ENCODE peak calls at places on chromosome 6, in six cellular contexts. One of them, this sample, is unnamed.

GRCh38 chr6:110140650-110141049 is 38.8 kb downstream of the WASF1 start:
- DNase-seq in HepG2: no peak
- DNase-seq in A549: peak
- DNase-seq in endothelial cell of umbilical vein: peak
- DNase-seq in mesendoderm: peak
- DNase-seq in IMR-90: peak
- DNase-seq in this sample: no peak

GRCh38 chr6:6546318-6547110 is 42.0 kb upstream of the LY86 start:
- DNase-seq in endothelial cell of umbilical vein: no peak
- DNase-seq in mesendoderm: peak
- DNase-seq in HepG2: no peak
- DNase-seq in IMR-90: peak
- DNase-seq in A549: peak
- DNase-seq in this sample: no peak

GRCh38 chr6:12450446-12450845 is 160.3 kb downstream of the EDN1 start:
- DNase-seq in IMR-90: no peak
- DNase-seq in HepG2: no peak
- DNase-seq in endothelial cell of umbilical vein: no peak
- DNase-seq in mesendoderm: no peak
- DNase-seq in A549: no peak
- DNase-seq in this sample: no peak

GRCh38 chr6:159533568-159533967 is 159.5 kb downstream of the SOD2 start:
- DNase-seq in HepG2: no peak
- DNase-seq in A549: no peak
- DNase-seq in endothelial cell of umbilical vein: no peak
- DNase-seq in mesendoderm: no peak
- DNase-seq in IMR-90: peak
- DNase-seq in this sample: no peak

GRCh38 chr6:2063547-2063946 is 181.9 kb downstream of the GMDS start:
- DNase-seq in endothelial cell of umbilical vein: no peak
- DNase-seq in IMR-90: no peak
- DNase-seq in HepG2: no peak
- DNase-seq in mesendoderm: no peak
- DNase-seq in A549: no peak
- DNase-seq in this sample: no peak

GRCh38 chr6:23218751-23219150 is 649.4 kb downstream of the HDGFL1 start:
- DNase-seq in mesendoderm: peak
- DNase-seq in A549: no peak
- DNase-seq in IMR-90: no peak
- DNase-seq in endothelial cell of umbilical vein: peak
- DNase-seq in HepG2: no peak
- DNase-seq in this sample: no peak

GRCh38 chr6:13302751-13303667 is 25.3 kb downstream of the TBC1D7 start:
- DNase-seq in mesendoderm: peak
- DNase-seq in endothelial cell of umbilical vein: peak
- DNase-seq in HepG2: peak
- DNase-seq in A549: peak
- DNase-seq in IMR-90: peak
- DNase-seq in this sample: peak

GRCh38 chr6:45569210-45569945 is 191.6 kb upstream of the SUPT3H start:
- DNase-seq in mesendoderm: no peak
- DNase-seq in IMR-90: no peak
- DNase-seq in A549: no peak
- DNase-seq in HepG2: no peak
- DNase-seq in endothelial cell of umbilical vein: no peak
- DNase-seq in this sample: no peak

GRCh38 chr6:106520711-106521367 is 108.5 kb downstream of the RTN4IP1 start:
- DNase-seq in HepG2: no peak
- DNase-seq in IMR-90: no peak
- DNase-seq in mesendoderm: no peak
- DNase-seq in endothelial cell of umbilical vein: no peak
- DNase-seq in A549: no peak
- DNase-seq in this sample: peak

GRCh38 chr6:5950448-5950847 is 56.3 kb downstream of the NRN1 start:
- DNase-seq in endothelial cell of umbilical vein: peak
- DNase-seq in IMR-90: no peak
- DNase-seq in HepG2: no peak
- DNase-seq in A549: no peak
- DNase-seq in mesendoderm: peak
- DNase-seq in this sample: no peak

GRCh38 chr6:30820196-30820595 is 64.1 kb upstream of the DDR1 start:
- DNase-seq in A549: peak
- DNase-seq in endothelial cell of umbilical vein: peak
- DNase-seq in HepG2: peak
- DNase-seq in mesendoderm: peak
- DNase-seq in IMR-90: peak
- DNase-seq in this sample: no peak

GRCh38 chr6:34897130-34897529 is 8.1 kb downstream of the ANKS1A start:
- DNase-seq in A549: no peak
- DNase-seq in HepG2: no peak
- DNase-seq in mesendoderm: no peak
- DNase-seq in endothelial cell of umbilical vein: no peak
- DNase-seq in IMR-90: no peak
- DNase-seq in this sample: no peak

GRCh38 chr6:164109770-164110140 is 695.2 kb downstream of the QKI start:
- DNase-seq in IMR-90: no peak
- DNase-seq in A549: no peak
- DNase-seq in endothelial cell of umbilical vein: peak
- DNase-seq in HepG2: no peak
- DNase-seq in mesendoderm: peak
- DNase-seq in this sample: no peak

GRCh38 chr6:110731196-110731595 is 84.1 kb downstream of the CDK19 start:
- DNase-seq in A549: no peak
- DNase-seq in mesendoderm: no peak
- DNase-seq in HepG2: no peak
- DNase-seq in endothelial cell of umbilical vein: no peak
- DNase-seq in IMR-90: no peak
- DNase-seq in this sample: no peak

GRCh38 chr6:100379386-100379785 is 85.3 kb downstream of the SIM1 start:
- DNase-seq in mesendoderm: no peak
- DNase-seq in HepG2: no peak
- DNase-seq in IMR-90: no peak
- DNase-seq in A549: no peak
- DNase-seq in endothelial cell of umbilical vein: no peak
- DNase-seq in this sample: no peak

GRCh38 chr6:127564761-127565160 is 12.2 kb upstream of the C6orf58 start:
- DNase-seq in mesendoderm: no peak
- DNase-seq in endothelial cell of umbilical vein: no peak
- DNase-seq in A549: no peak
- DNase-seq in IMR-90: no peak
- DNase-seq in HepG2: no peak
- DNase-seq in this sample: no peak

GRCh38 chr6:112040933-112041332 is 13.0 kb upstream of the CCN6 start:
- DNase-seq in HepG2: no peak
- DNase-seq in endothelial cell of umbilical vein: peak
- DNase-seq in A549: no peak
- DNase-seq in mesendoderm: no peak
- DNase-seq in IMR-90: no peak
- DNase-seq in this sample: no peak

GRCh38 chr6:35919827-35920751 is 809 bp downstream of the SRPK1 start:
- DNase-seq in IMR-90: peak
- DNase-seq in HepG2: peak
- DNase-seq in A549: no peak
- DNase-seq in mesendoderm: peak
- DNase-seq in endothelial cell of umbilical vein: peak
- DNase-seq in this sample: no peak

GRCh38 chr6:18477301-18477941 is 90.3 kb downstream of the RNF144B start:
- DNase-seq in endothelial cell of umbilical vein: peak
- DNase-seq in HepG2: no peak
- DNase-seq in mesendoderm: no peak
- DNase-seq in A549: no peak
- DNase-seq in IMR-90: peak
- DNase-seq in this sample: no peak

GRCh38 chr6:155248021-155249001 is 15.5 kb upstream of the CLDN20 start:
- DNase-seq in HepG2: peak
- DNase-seq in mesendoderm: peak
- DNase-seq in A549: peak
- DNase-seq in IMR-90: peak
- DNase-seq in endothelial cell of umbilical vein: peak
- DNase-seq in this sample: peak
- H3K4me2 ChIP-seq in HepG2: no peak
- H3K4me2 ChIP-seq in mesendoderm: no peak
- H3K4me2 ChIP-seq in A549: peak
- H3K4me2 ChIP-seq in IMR-90: no peak
- H3K4me2 ChIP-seq in endothelial cell of umbilical vein: no peak
- H3K4me2 ChIP-seq in this sample: no peak

DNA sequence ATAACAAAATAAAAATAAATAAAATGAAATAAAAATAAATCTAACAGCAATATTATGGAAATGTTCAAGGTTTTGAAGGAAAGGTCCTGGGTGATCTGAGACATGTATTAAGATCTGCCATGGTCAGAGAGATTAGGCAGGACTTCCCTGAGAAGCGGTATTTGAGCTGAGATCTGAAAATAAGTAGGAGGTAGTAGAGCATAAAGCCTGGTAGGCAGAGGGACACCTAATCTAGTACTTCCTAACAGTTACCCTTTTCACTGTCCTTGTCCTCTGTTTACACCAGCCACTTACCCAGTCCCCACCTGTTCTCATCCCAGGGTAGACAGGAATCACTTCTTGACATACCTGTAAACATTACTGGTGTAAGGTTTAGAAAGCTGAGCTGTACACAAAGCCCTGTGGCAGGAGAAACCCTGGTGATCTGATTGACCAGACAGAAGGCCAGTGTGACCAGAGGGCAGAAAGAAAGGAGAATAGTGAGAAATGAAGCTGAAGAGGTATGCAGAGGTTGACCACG is 8.3 kb upstream of the ZNF318 start:
- DNase-seq in IMR-90: no peak
- DNase-seq in mesendoderm: no peak
- DNase-seq in HepG2: peak
- DNase-seq in A549: no peak
- DNase-seq in endothelial cell of umbilical vein: no peak
- DNase-seq in this sample: no peak
- H3K4me2 ChIP-seq in IMR-90: no peak
- H3K4me2 ChIP-seq in mesendoderm: no peak
- H3K4me2 ChIP-seq in HepG2: peak
- H3K4me2 ChIP-seq in A549: no peak
- H3K4me2 ChIP-seq in endothelial cell of umbilical vein: no peak
- H3K4me2 ChIP-seq in this sample: peak

GRCh38 chr6:26020291-26020982 is 57.8 kb downstream of the TRIM38 start:
- DNase-seq in A549: peak
- DNase-seq in mesendoderm: peak
- DNase-seq in endothelial cell of umbilical vein: peak
- DNase-seq in IMR-90: peak
- DNase-seq in HepG2: no peak
- DNase-seq in this sample: peak
- H3K4me2 ChIP-seq in A549: peak
- H3K4me2 ChIP-seq in mesendoderm: peak
- H3K4me2 ChIP-seq in endothelial cell of umbilical vein: peak
- H3K4me2 ChIP-seq in IMR-90: peak
- H3K4me2 ChIP-seq in HepG2: peak
- H3K4me2 ChIP-seq in this sample: peak

GRCh38 chr6:901696-902455 is 208.9 kb upstream of the EXOC2 start:
- DNase-seq in A549: no peak
- DNase-seq in endothelial cell of umbilical vein: no peak
- DNase-seq in mesendoderm: no peak
- DNase-seq in HepG2: no peak
- DNase-seq in IMR-90: no peak
- DNase-seq in this sample: no peak
- H3K4me2 ChIP-seq in A549: peak
- H3K4me2 ChIP-seq in endothelial cell of umbilical vein: no peak
- H3K4me2 ChIP-seq in mesendoderm: no peak
- H3K4me2 ChIP-seq in HepG2: peak
- H3K4me2 ChIP-seq in IMR-90: no peak
- H3K4me2 ChIP-seq in this sample: no peak

GRCh38 chr6:119540417-119540816 is 190.9 kb upstream of the MAN1A1 start:
- DNase-seq in endothelial cell of umbilical vein: no peak
- DNase-seq in mesendoderm: no peak
- DNase-seq in IMR-90: no peak
- DNase-seq in A549: no peak
- DNase-seq in HepG2: no peak
- DNase-seq in this sample: no peak
- H3K4me2 ChIP-seq in endothelial cell of umbilical vein: no peak
- H3K4me2 ChIP-seq in mesendoderm: no peak
- H3K4me2 ChIP-seq in IMR-90: peak
- H3K4me2 ChIP-seq in A549: peak
- H3K4me2 ChIP-seq in HepG2: no peak
- H3K4me2 ChIP-seq in this sample: no peak

GRCh38 chr6:81382852-81383251 is 369.6 kb downstream of the TENT5A start:
- DNase-seq in endothelial cell of umbilical vein: no peak
- DNase-seq in IMR-90: no peak
- DNase-seq in HepG2: no peak
- DNase-seq in A549: no peak
- DNase-seq in mesendoderm: no peak
- DNase-seq in this sample: no peak

GRCh38 chr6:81383472-81383871 is 369.0 kb downstream of the TENT5A start:
- DNase-seq in HepG2: no peak
- DNase-seq in A549: no peak
- DNase-seq in endothelial cell of umbilical vein: no peak
- DNase-seq in mesendoderm: no peak
- DNase-seq in IMR-90: no peak
- DNase-seq in this sample: no peak

GRCh38 chr6:81381382-81381916 is 371.0 kb downstream of the TENT5A start:
- DNase-seq in mesendoderm: no peak
- DNase-seq in HepG2: peak
- DNase-seq in IMR-90: peak
- DNase-seq in endothelial cell of umbilical vein: no peak
- DNase-seq in A549: no peak
- DNase-seq in this sample: no peak

GRCh38 chr6:81387163-81387562 is 365.3 kb downstream of the TENT5A start:
- DNase-seq in endothelial cell of umbilical vein: no peak
- DNase-seq in HepG2: no peak
- DNase-seq in IMR-90: no peak
- DNase-seq in mesendoderm: no peak
- DNase-seq in A549: no peak
- DNase-seq in this sample: no peak

GRCh38 chr6:81384921-81385320 is 367.6 kb downstream of the TENT5A start:
- DNase-seq in HepG2: no peak
- DNase-seq in endothelial cell of umbilical vein: no peak
- DNase-seq in mesendoderm: no peak
- DNase-seq in IMR-90: no peak
- DNase-seq in A549: no peak
- DNase-seq in this sample: no peak
- H3K4me2 ChIP-seq in HepG2: no peak
- H3K4me2 ChIP-seq in endothelial cell of umbilical vein: no peak
- H3K4me2 ChIP-seq in mesendoderm: no peak
- H3K4me2 ChIP-seq in IMR-90: no peak
- H3K4me2 ChIP-seq in A549: no peak
- H3K4me2 ChIP-seq in this sample: no peak

DNA sequence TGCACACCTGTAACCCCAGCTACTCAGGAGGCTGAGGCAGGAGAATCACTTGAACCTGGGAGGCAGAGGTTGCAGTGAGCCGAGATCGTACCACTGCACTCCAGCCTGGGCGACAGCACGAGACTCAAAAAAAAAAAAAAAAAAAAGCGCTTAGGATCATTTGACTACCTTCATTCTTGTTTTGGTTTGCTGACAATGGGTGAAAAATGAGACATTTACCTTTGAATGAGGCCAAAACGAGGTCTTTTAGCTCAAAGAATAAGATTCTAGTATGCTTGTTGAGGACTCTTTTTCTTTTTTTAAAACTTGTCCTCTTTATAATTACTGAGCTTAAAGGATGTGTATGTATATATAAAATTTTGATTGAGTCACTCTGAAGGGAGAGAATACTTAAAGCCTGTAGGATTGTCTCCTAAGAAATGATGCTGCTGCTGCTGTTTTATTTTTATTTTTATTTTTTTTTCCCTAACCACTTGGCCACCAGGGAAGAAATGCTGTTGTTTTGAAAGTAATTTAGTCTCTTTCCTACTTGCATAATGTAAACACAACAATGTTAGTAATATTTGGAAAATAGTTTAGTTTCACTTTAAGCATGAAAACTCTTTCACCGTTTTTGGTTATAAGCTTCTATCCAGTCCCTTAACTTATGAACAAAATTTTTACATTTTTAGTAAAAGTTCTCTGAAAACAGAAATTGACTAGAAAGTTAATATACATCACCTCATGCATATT is 7.9 kb downstream of the UBR2 start:
- DNase-seq in mesendoderm: no peak
- DNase-seq in endothelial cell of umbilical vein: no peak
- DNase-seq in A549: no peak
- DNase-seq in IMR-90: no peak
- DNase-seq in HepG2: no peak
- DNase-seq in this sample: no peak
- H3K4me2 ChIP-seq in mesendoderm: no peak
- H3K4me2 ChIP-seq in endothelial cell of umbilical vein: no peak
- H3K4me2 ChIP-seq in A549: peak
- H3K4me2 ChIP-seq in IMR-90: peak
- H3K4me2 ChIP-seq in HepG2: no peak
- H3K4me2 ChIP-seq in this sample: peak

This sample was measured in GM12878.